ENCODE peak calls at places on chromosomes 2 and 18, in six cellular contexts. N is left lung, J is thoracic aorta, R is H7, T is AG04449, E is psoas muscle. I is an unnamed sample.

GRCh38 chr18:70335892-70336726 is 47.3 kb downstream of the SOCS6 start:
- DNase-seq in N (no peak), J (no peak), R (no peak), T (no peak), E (no peak), I (no peak)

GRCh38 chr2:133080822-133081221 is 410.8 kb upstream of the LYPD1 start:
- DNase-seq in N (no peak), J (no peak), R (no peak), T (no peak), E (no peak), I (no peak)

GRCh38 chr2:100699131-100699530 is 120.8 kb upstream of the NPAS2 start:
- DNase-seq in N (no peak), J (no peak), R (no peak), T (no peak), E (no peak), I (no peak)

GRCh38 chr2:96317584-96317997 is 7.5 kb upstream of the ITPRIPL1 start:
- DNase-seq in N (no peak), J (no peak), R (no peak), T (no peak), E (no peak), I (no peak)

GRCh38 chr2:36277876-36278523 is 77.6 kb upstream of the CRIM1 start:
- DNase-seq in N (no peak), J (no peak), R (no peak), T (no peak), E (no peak), I (no peak)

GRCh38 chr2:233092446-233093438 is 32.6 kb downstream of the INPP5D start:
- DNase-seq in N (no peak), J (no peak), R (no peak), T (no peak), E (no peak), I (no peak)

GRCh38 chr2:72925328-72925943 is 8.1 kb downstream of the EMX1 start:
- DNase-seq in N (no peak), J (no peak), R (peak), T (no peak), E (no peak), I (no peak)

GRCh38 chr2:176637497-176638166 is 368.4 kb downstream of the MTX2 start:
- DNase-seq in N (peak), J (no peak), R (peak), T (no peak), E (peak), I (peak)

GRCh38 chr2:187581125-187581896 is 27.1 kb upstream of the TFPI start:
- DNase-seq in N (no peak), J (no peak), R (peak), T (no peak), E (no peak), I (peak)

GRCh38 chr2:30732376-30732775 is 74.9 kb downstream of the CAPN13 start:
- DNase-seq in N (no peak), J (no peak), R (no peak), T (no peak), E (no peak), I (no peak)

GRCh38 chr18:8912348-8913057 is 190.0 kb upstream of the NDUFV2 start:
- DNase-seq in N (peak), J (no peak), R (peak), T (no peak), E (no peak), I (no peak)

GRCh38 chr18:13454363-13455150 is 236.0 kb downstream of the LDLRAD4 start:
- DNase-seq in N (no peak), J (no peak), R (no peak), T (no peak), E (no peak), I (no peak)

GRCh38 chr2:24816884-24817283 is 23.7 kb downstream of the CENPO start:
- DNase-seq in N (no peak), J (no peak), R (no peak), T (peak), E (no peak), I (peak)

GRCh38 chr2:130327703-130328527 is 14.8 kb upstream of the IMP4 start:
- DNase-seq in N (no peak), J (no peak), R (peak), T (no peak), E (no peak), I (peak)

GRCh38 chr2:3780477-3781402 is 77.4 kb downstream of the DCDC2C start:
- DNase-seq in N (peak), J (no peak), R (peak), T (no peak), E (peak), I (peak)

GRCh38 chr18:23452347-23452727 is 750 bp upstream of the RIOK3 start:
- DNase-seq in N (no peak), J (no peak), R (no peak), T (no peak), E (no peak), I (no peak)
- H3K4me3 ChIP-seq in N (peak), J (peak), R (peak), T (peak), E (peak), I (peak)

GRCh38 chr2:42902939-42903709 is 110.7 kb upstream of the HAAO start:
- DNase-seq in N (no peak), J (no peak), R (peak), T (no peak), E (no peak), I (no peak)
- H3K4me3 ChIP-seq in N (no peak), J (no peak), R (no peak), T (no peak), E (no peak), I (no peak)

DNA sequence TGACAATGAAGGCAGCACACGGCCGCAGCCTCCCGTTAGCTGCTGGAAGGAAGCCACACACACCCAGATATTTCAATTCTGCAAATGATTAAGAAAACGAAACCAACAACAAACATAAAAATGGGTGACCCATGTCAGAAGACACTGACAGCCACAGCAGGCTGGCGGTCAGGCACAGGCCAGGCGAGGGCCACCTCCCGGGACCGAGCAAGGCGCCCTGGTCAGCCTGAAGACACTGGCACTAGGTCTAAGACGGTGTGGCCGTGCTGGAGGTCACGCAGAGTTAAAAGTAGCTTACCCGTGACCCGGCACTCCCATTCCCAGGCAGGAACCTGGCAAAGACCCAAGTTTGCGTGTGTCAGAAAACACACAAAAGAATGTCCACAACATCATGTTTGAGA is 81.6 kb downstream of the HDAC4 start:
- DNase-seq in N (peak), J (no peak), R (no peak), T (no peak), E (peak), I (no peak)
- H3K4me3 ChIP-seq in N (no peak), J (peak), R (no peak), T (no peak), E (peak), I (peak)

GRCh38 chr2:70715161-70715985 is 52.6 kb downstream of the ADD2 start:
- DNase-seq in N (no peak), J (no peak), R (no peak), T (no peak), E (no peak), I (no peak)
- H3K4me3 ChIP-seq in N (no peak), J (no peak), R (no peak), T (no peak), E (no peak), I (no peak)